ENCODE peak calls at places on chromosomes 3 and 15, in five cellular contexts. One of them, this sample, is unnamed.

GRCh38 chr15:76553564-76553963 is 217.0 kb downstream of the ISL2 start:
- DNase-seq in MCF 10A: no peak
- DNase-seq in heart right ventricle: no peak
- DNase-seq in GM12878: no peak
- DNase-seq in Calu3: no peak
- DNase-seq in this sample: no peak

GRCh38 chr3:126552688-126553283 is 5.9 kb downstream of the C3orf22 start:
- DNase-seq in MCF 10A: no peak
- DNase-seq in heart right ventricle: no peak
- DNase-seq in GM12878: no peak
- DNase-seq in Calu3: no peak
- DNase-seq in this sample: no peak

GRCh38 chr3:39378092-39378491 is 5.1 kb upstream of the SLC25A38 start:
- DNase-seq in MCF 10A: peak; percentile 67
- DNase-seq in heart right ventricle: no peak
- DNase-seq in GM12878: no peak
- DNase-seq in Calu3: peak; percentile 71
- DNase-seq in this sample: peak; percentile 33

GRCh38 chr3:107284570-107284969 is 92.7 kb upstream of the CCDC54 start:
- DNase-seq in MCF 10A: peak; percentile 39
- DNase-seq in heart right ventricle: no peak
- DNase-seq in GM12878: no peak
- DNase-seq in Calu3: no peak
- DNase-seq in this sample: peak; percentile 5

GRCh38 chr3:100104817-100105413 is 9.4 kb downstream of the FILIP1L start:
- DNase-seq in MCF 10A: no peak
- DNase-seq in heart right ventricle: no peak
- DNase-seq in GM12878: no peak
- DNase-seq in Calu3: no peak
- DNase-seq in this sample: no peak

GRCh38 chr15:74724570-74725240 is 623 bp downstream of the CYP1A1 start:
- DNase-seq in MCF 10A: no peak
- DNase-seq in heart right ventricle: no peak
- DNase-seq in GM12878: no peak
- DNase-seq in Calu3: no peak
- DNase-seq in this sample: no peak

GRCh38 chr3:196941846-196942225 is 492 bp downstream of the NCBP2 start:
- DNase-seq in MCF 10A: peak; percentile 57
- DNase-seq in heart right ventricle: peak; percentile 29
- DNase-seq in GM12878: no peak
- DNase-seq in Calu3: peak; percentile 59
- DNase-seq in this sample: peak; percentile 50

GRCh38 chr15:64604319-64604718 is 143.9 kb downstream of the ZNF609 start:
- DNase-seq in MCF 10A: no peak
- DNase-seq in heart right ventricle: no peak
- DNase-seq in GM12878: no peak
- DNase-seq in Calu3: no peak
- DNase-seq in this sample: no peak

GRCh38 chr15:59691194-59691805 is 2.2 kb upstream of the BNIP2 start:
- DNase-seq in MCF 10A: peak; percentile 63
- DNase-seq in heart right ventricle: no peak
- DNase-seq in GM12878: peak; percentile 13
- DNase-seq in Calu3: peak; percentile 66
- DNase-seq in this sample: peak; percentile 37

GRCh38 chr15:89132611-89133242 is 44.5 kb downstream of the ABHD2 start:
- DNase-seq in MCF 10A: no peak
- DNase-seq in heart right ventricle: no peak
- DNase-seq in GM12878: no peak
- DNase-seq in Calu3: no peak
- DNase-seq in this sample: no peak

GRCh38 chr3:56919137-56919796 is 117.5 kb upstream of the ARHGEF3 start:
- DNase-seq in MCF 10A: no peak
- DNase-seq in heart right ventricle: no peak
- DNase-seq in GM12878: no peak
- DNase-seq in Calu3: no peak
- DNase-seq in this sample: no peak

GRCh38 chr15:76339302-76340197 is 3.0 kb downstream of the ISL2 start:
- DNase-seq in MCF 10A: no peak
- DNase-seq in heart right ventricle: no peak
- DNase-seq in GM12878: no peak
- DNase-seq in Calu3: no peak
- DNase-seq in this sample: no peak

GRCh38 chr3:49930922-49931321 is 1.3 kb upstream of the MON1A start:
- DNase-seq in MCF 10A: peak; percentile 32
- DNase-seq in heart right ventricle: no peak
- DNase-seq in GM12878: no peak
- DNase-seq in Calu3: peak; percentile 40
- DNase-seq in this sample: no peak

GRCh38 chr3:73453676-73454075 is 171.1 kb downstream of the PDZRN3 start:
- DNase-seq in MCF 10A: no peak
- DNase-seq in heart right ventricle: no peak
- DNase-seq in GM12878: no peak
- DNase-seq in Calu3: no peak
- DNase-seq in this sample: no peak

GRCh38 chr15:59333401-59334062 is 39.1 kb downstream of the MYO1E start:
- DNase-seq in MCF 10A: no peak
- DNase-seq in heart right ventricle: no peak
- DNase-seq in GM12878: no peak
- DNase-seq in Calu3: no peak
- DNase-seq in this sample: no peak

GRCh38 chr3:104628185-104628789 is 738.4 kb upstream of the ALCAM start:
- DNase-seq in MCF 10A: peak; percentile 79
- DNase-seq in heart right ventricle: no peak
- DNase-seq in GM12878: no peak
- DNase-seq in Calu3: peak; percentile 10
- DNase-seq in this sample: peak; percentile 60

GRCh38 chr3:71689305-71689704 is 35.9 kb downstream of the EIF4E3 start:
- DNase-seq in MCF 10A: peak; percentile 54
- DNase-seq in heart right ventricle: no peak
- DNase-seq in GM12878: no peak
- DNase-seq in Calu3: peak; percentile 26
- DNase-seq in this sample: peak; percentile 42
- TF ChIP-seq CTCF in MCF 10A: no peak
- TF ChIP-seq CTCF in heart right ventricle: no peak
- TF ChIP-seq CTCF in GM12878: no peak
- TF ChIP-seq CTCF in Calu3: peak; percentile 12
- TF ChIP-seq CTCF in this sample: no peak

GRCh38 chr3:7075901-7076300 is 215.0 kb downstream of the GRM7 start:
- DNase-seq in MCF 10A: peak; percentile 1
- DNase-seq in heart right ventricle: no peak
- DNase-seq in GM12878: no peak
- DNase-seq in Calu3: no peak
- DNase-seq in this sample: no peak
- TF ChIP-seq CTCF in MCF 10A: peak; percentile 20
- TF ChIP-seq CTCF in heart right ventricle: no peak
- TF ChIP-seq CTCF in GM12878: peak; percentile 25
- TF ChIP-seq CTCF in Calu3: no peak
- TF ChIP-seq CTCF in this sample: peak; percentile 12

GRCh38 chr3:187773233-187773962 is 28.1 kb upstream of the BCL6 start:
- DNase-seq in MCF 10A: no peak
- DNase-seq in heart right ventricle: no peak
- DNase-seq in GM12878: peak; percentile 48
- DNase-seq in Calu3: no peak
- DNase-seq in this sample: no peak

GRCh38 chr3:187767266-187768032 is 22.2 kb upstream of the BCL6 start:
- DNase-seq in MCF 10A: no peak
- DNase-seq in heart right ventricle: no peak
- DNase-seq in GM12878: no peak
- DNase-seq in Calu3: no peak
- DNase-seq in this sample: peak; percentile 46

GRCh38 chr3:187773963-187774789 is 28.9 kb upstream of the BCL6 start:
- DNase-seq in MCF 10A: no peak
- DNase-seq in heart right ventricle: no peak
- DNase-seq in GM12878: no peak
- DNase-seq in Calu3: no peak
- DNase-seq in this sample: no peak

GRCh38 chr3:187769771-187770170 is 24.5 kb upstream of the BCL6 start:
- DNase-seq in MCF 10A: no peak
- DNase-seq in heart right ventricle: no peak
- DNase-seq in GM12878: no peak
- DNase-seq in Calu3: no peak
- DNase-seq in this sample: no peak

GRCh38 chr3:187770224-187770623 is 25.0 kb upstream of the BCL6 start:
- DNase-seq in MCF 10A: no peak
- DNase-seq in heart right ventricle: no peak
- DNase-seq in GM12878: peak; percentile 61
- DNase-seq in Calu3: no peak
- DNase-seq in this sample: no peak
- TF ChIP-seq CTCF in MCF 10A: no peak
- TF ChIP-seq CTCF in heart right ventricle: no peak
- TF ChIP-seq CTCF in GM12878: no peak
- TF ChIP-seq CTCF in Calu3: no peak
- TF ChIP-seq CTCF in this sample: no peak

DNA sequence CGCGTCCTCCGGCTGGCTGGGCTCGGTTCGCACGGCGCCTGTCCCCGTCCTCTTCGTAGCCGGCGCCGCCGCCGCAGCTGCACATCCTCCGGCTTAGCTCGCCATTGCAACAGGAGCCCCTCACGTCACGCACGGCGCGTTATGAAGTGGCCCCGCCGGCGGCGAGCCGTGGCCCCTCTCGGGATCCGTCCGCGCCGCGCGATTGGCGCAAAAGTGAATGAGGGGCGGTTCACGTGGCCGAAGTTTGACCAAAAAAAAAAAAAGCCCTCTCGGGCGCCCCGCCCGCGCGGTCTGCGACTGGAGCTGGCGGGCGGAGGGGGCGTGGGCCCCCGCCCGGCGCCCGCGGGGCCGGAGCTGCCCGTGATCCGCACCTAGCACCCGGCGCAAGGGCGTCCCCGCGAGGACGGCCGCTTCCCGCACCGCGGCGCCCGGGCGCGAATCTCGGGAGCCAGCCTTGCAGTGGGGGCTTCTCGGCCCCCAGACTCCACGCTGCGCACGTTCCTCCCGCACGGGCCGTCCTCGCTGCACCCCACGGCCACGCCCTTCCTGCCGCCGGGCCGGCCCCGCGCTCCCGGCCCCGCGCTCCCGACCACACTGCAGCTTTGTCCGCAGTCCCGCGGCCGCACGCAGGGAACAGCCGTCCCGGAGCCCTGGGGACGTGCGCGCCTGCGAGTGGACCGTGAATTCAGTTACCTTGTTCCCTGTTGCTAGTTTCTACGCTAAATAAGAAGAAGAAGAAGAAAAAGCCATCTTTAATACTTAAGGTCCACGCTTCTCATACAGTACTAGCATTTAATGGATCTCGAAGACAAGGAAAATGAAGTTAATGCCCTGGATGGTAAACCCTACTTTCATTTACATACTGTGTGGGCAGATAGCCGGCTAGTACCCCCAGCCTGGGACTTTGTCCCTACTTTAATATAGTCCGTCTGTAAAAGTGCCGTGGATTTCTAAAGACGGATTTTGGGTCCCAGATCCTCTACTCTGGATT is at the start of gene CHSY1:
- DNase-seq in MCF 10A: peak; percentile 89
- DNase-seq in heart right ventricle: peak; percentile 95
- DNase-seq in GM12878: peak; percentile 57
- DNase-seq in Calu3: peak; percentile 90
- DNase-seq in this sample: peak; percentile 81
- TF ChIP-seq CTCF in MCF 10A: peak; percentile 12
- TF ChIP-seq CTCF in heart right ventricle: peak; percentile 53
- TF ChIP-seq CTCF in GM12878: peak; percentile 47
- TF ChIP-seq CTCF in Calu3: no peak
- TF ChIP-seq CTCF in this sample: peak; percentile 17